ENCODE peak calls at places on chromosomes 2 and 18, in four cellular contexts. One of them, this sample, is unnamed.

GRCh38 chr2:42252464-42252863 is 83.3 kb downstream of the EML4 start:
- DNase-seq in HepG2: no peak
- DNase-seq in K562: no peak
- DNase-seq in GM12878: no peak
- DNase-seq in this sample: no peak

GRCh38 chr2:152426801-152427200 is 91.8 kb downstream of the FMNL2 start:
- DNase-seq in HepG2: no peak
- DNase-seq in K562: no peak
- DNase-seq in GM12878: no peak
- DNase-seq in this sample: no peak

GRCh38 chr2:222399038-222399783 is 25.1 kb upstream of the SGPP2 start:
- DNase-seq in HepG2: no peak
- DNase-seq in K562: no peak
- DNase-seq in GM12878: no peak
- DNase-seq in this sample: no peak

GRCh38 chr18:63366270-63366990 is 576 bp downstream of the KDSR start:
- DNase-seq in HepG2: peak; percentile 64
- DNase-seq in K562: peak; percentile 55
- DNase-seq in GM12878: no peak
- DNase-seq in this sample: peak; percentile 57

GRCh38 chr18:3861495-3861894 is 411.5 kb downstream of the TGIF1 start:
- DNase-seq in HepG2: no peak
- DNase-seq in K562: no peak
- DNase-seq in GM12878: no peak
- DNase-seq in this sample: no peak

GRCh38 chr18:32257073-32257780 is 67.4 kb downstream of the MEP1B start:
- DNase-seq in HepG2: no peak
- DNase-seq in K562: no peak
- DNase-seq in GM12878: no peak
- DNase-seq in this sample: no peak

GRCh38 chr2:240987588-240987987 is 10.8 kb upstream of the SNED1 start:
- DNase-seq in HepG2: no peak
- DNase-seq in K562: no peak
- DNase-seq in GM12878: no peak
- DNase-seq in this sample: peak; percentile 5

GRCh38 chr2:214410918-214411554 is at the start of gene VWC2L:
- DNase-seq in HepG2: peak; percentile 58
- DNase-seq in K562: peak; percentile 34
- DNase-seq in GM12878: no peak
- DNase-seq in this sample: peak; percentile 91

GRCh38 chr18:23136326-23137092 is 1.2 kb downstream of the CABLES1 start:
- DNase-seq in HepG2: no peak
- DNase-seq in K562: no peak
- DNase-seq in GM12878: no peak
- DNase-seq in this sample: peak; percentile 34

GRCh38 chr2:196315388-196316049 is 144.1 kb upstream of the STK17B start:
- DNase-seq in HepG2: no peak
- DNase-seq in K562: no peak
- DNase-seq in GM12878: no peak
- DNase-seq in this sample: no peak

GRCh38 chr2:25293958-25294513 is 47.7 kb downstream of the DNMT3A start:
- DNase-seq in HepG2: no peak
- DNase-seq in K562: no peak
- DNase-seq in GM12878: no peak
- DNase-seq in this sample: no peak

GRCh38 chr2:239006886-239007285 is 159.0 kb downstream of the TWIST2 start:
- DNase-seq in HepG2: no peak
- DNase-seq in K562: no peak
- DNase-seq in GM12878: no peak
- DNase-seq in this sample: no peak

GRCh38 chr2:29130295-29130694 is 15.1 kb downstream of the CLIP4 start:
- DNase-seq in HepG2: peak; percentile 35
- DNase-seq in K562: peak; percentile 65
- DNase-seq in GM12878: no peak
- DNase-seq in this sample: no peak

GRCh38 chr2:127651987-127652550 is 6.1 kb downstream of the GPR17 start:
- DNase-seq in HepG2: no peak
- DNase-seq in K562: no peak
- DNase-seq in GM12878: no peak
- DNase-seq in this sample: no peak

GRCh38 chr18:2338601-2339000 is 232.7 kb downstream of the METTL4 start:
- DNase-seq in HepG2: no peak
- DNase-seq in K562: no peak
- DNase-seq in GM12878: no peak
- DNase-seq in this sample: no peak

GRCh38 chr2:67985586-67985985 is 77.2 kb downstream of the C1D start:
- DNase-seq in HepG2: no peak
- DNase-seq in K562: no peak
- DNase-seq in GM12878: no peak
- DNase-seq in this sample: no peak

GRCh38 chr18:903703-904102 is 968 bp upstream of the ADCYAP1 start:
- DNase-seq in HepG2: no peak
- DNase-seq in K562: peak; percentile 76
- DNase-seq in GM12878: no peak
- DNase-seq in this sample: peak; percentile 83

GRCh38 chr2:70938580-70938938 is 2.9 kb downstream of the ATP6V1B1 start:
- DNase-seq in HepG2: no peak
- DNase-seq in K562: no peak
- DNase-seq in GM12878: no peak
- DNase-seq in this sample: no peak

GRCh38 chr2:120017201-120017600 is 4.3 kb downstream of the EPB41L5 start:
- DNase-seq in HepG2: no peak
- DNase-seq in K562: no peak
- DNase-seq in GM12878: no peak
- DNase-seq in this sample: no peak

GRCh38 chr18:24014062-24014985 is at the start of gene TTC39C:
- DNase-seq in HepG2: no peak
- DNase-seq in K562: peak; percentile 54
- DNase-seq in GM12878: no peak
- DNase-seq in this sample: peak; percentile 55

GRCh38 chr2:218081063-218081462 is 12.0 kb downstream of the RUFY4 start:
- DNase-seq in HepG2: no peak
- DNase-seq in K562: no peak
- DNase-seq in GM12878: peak; percentile 61
- DNase-seq in this sample: no peak

GRCh38 chr2:167401309-167401708 is 513.0 kb downstream of the XIRP2 start:
- DNase-seq in HepG2: no peak
- DNase-seq in K562: no peak
- DNase-seq in GM12878: no peak
- DNase-seq in this sample: no peak

GRCh38 chr2:121405233-121405632 is 120.2 kb upstream of the TFCP2L1 start:
- DNase-seq in HepG2: no peak
- DNase-seq in K562: no peak
- DNase-seq in GM12878: no peak
- DNase-seq in this sample: no peak

GRCh38 chr2:69298261-69298660 is 88.8 kb downstream of the GFPT1 start:
- DNase-seq in HepG2: peak; percentile 37
- DNase-seq in K562: no peak
- DNase-seq in GM12878: no peak
- DNase-seq in this sample: no peak

GRCh38 chr18:53606792-53607191 is 617.7 kb downstream of the MBD2 start:
- DNase-seq in HepG2: no peak
- DNase-seq in K562: no peak
- DNase-seq in GM12878: no peak
- DNase-seq in this sample: no peak

GRCh38 chr2:102114851-102115497 is 27.6 kb upstream of the IL1R1 start:
- DNase-seq in HepG2: peak; percentile 61
- DNase-seq in K562: no peak
- DNase-seq in GM12878: no peak
- DNase-seq in this sample: no peak

GRCh38 chr2:239239607-239240479 is 161.0 kb downstream of the HDAC4 start:
- DNase-seq in HepG2: no peak
- DNase-seq in K562: no peak
- DNase-seq in GM12878: no peak
- DNase-seq in this sample: no peak

GRCh38 chr2:172216348-172216933 is 113.7 kb upstream of the DLX2 start:
- DNase-seq in HepG2: no peak
- DNase-seq in K562: no peak
- DNase-seq in GM12878: no peak
- DNase-seq in this sample: no peak

GRCh38 chr2:200790185-200790584 is 21.5 kb upstream of the BZW1 start:
- DNase-seq in HepG2: no peak
- DNase-seq in K562: no peak
- DNase-seq in GM12878: no peak
- DNase-seq in this sample: no peak

GRCh38 chr2:152097291-152098032 is 1.4 kb downstream of the CACNB4 start:
- DNase-seq in HepG2: peak; percentile 65
- DNase-seq in K562: no peak
- DNase-seq in GM12878: no peak
- DNase-seq in this sample: no peak

GRCh38 chr2:158735822-158736580 is 59.1 kb upstream of the DAPL1 start:
- DNase-seq in HepG2: peak; percentile 14
- DNase-seq in K562: no peak
- DNase-seq in GM12878: no peak
- DNase-seq in this sample: no peak

DNA sequence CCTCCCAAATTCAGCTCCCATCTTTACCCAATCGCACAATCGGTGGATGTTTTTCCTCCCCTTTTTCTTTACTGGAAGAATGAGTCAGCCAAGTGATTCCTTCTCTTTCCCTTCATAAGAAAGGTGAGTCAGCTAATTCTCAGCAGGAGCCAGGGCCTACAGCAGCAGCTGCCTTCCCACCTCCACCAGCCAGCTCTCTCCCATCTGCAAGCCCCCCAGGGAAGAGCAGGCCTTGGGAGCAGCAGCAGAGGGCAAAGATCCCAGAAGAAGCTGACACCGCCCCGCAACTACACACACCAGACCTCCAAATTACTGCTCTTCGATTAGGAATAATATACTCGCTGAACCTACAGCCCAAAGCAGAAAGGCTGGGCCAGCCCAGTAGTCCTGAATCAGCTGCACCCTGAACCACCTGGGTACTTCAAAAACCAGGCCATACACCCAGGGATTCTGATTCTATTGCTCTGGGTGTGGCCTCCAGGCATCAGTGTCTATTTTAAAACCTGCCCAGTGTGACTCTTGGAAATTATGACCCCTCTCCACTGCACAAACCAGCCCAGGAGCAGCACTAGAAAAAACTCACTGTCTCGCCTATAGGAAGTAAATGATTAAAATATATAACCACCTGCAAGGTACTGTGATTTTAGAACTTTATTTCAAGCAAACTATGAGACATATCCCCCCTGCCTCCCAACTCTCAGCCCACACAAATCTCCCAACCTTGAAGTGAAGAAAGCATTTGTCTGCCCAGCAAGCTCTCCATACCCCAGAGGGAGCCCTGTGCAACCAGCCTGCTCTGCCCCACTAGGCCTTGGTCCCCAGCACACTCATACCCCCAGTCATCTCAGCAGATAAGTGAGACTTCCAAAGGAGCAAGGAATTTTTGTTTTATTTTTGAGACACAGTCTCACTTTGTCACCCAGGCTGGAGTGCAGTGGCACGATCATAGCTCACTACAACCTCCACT is 7.3 kb downstream of the SFXN5 start:
- DNase-seq in HepG2: no peak
- DNase-seq in K562: peak; percentile 69
- DNase-seq in GM12878: no peak
- DNase-seq in this sample: peak; percentile 35
- TF ChIP-seq MAX in HepG2: no peak
- TF ChIP-seq MAX in K562: no peak
- TF ChIP-seq MAX in GM12878: no peak
- TF ChIP-seq MAX in this sample: no peak

GRCh38 chr2:72543527-72544216 is 282.2 kb downstream of the EXOC6B start:
- DNase-seq in HepG2: no peak
- DNase-seq in K562: peak; percentile 90
- DNase-seq in GM12878: no peak
- DNase-seq in this sample: no peak

GRCh38 chr2:72538486-72538885 is 287.3 kb downstream of the EXOC6B start:
- DNase-seq in HepG2: no peak
- DNase-seq in K562: no peak
- DNase-seq in GM12878: no peak
- DNase-seq in this sample: no peak

GRCh38 chr2:72533767-72534166 is 292.1 kb downstream of the EXOC6B start:
- DNase-seq in HepG2: no peak
- DNase-seq in K562: peak; percentile 60
- DNase-seq in GM12878: no peak
- DNase-seq in this sample: no peak

GRCh38 chr2:72544554-72544953 is 281.3 kb downstream of the EXOC6B start:
- DNase-seq in HepG2: no peak
- DNase-seq in K562: no peak
- DNase-seq in GM12878: no peak
- DNase-seq in this sample: no peak

DNA sequence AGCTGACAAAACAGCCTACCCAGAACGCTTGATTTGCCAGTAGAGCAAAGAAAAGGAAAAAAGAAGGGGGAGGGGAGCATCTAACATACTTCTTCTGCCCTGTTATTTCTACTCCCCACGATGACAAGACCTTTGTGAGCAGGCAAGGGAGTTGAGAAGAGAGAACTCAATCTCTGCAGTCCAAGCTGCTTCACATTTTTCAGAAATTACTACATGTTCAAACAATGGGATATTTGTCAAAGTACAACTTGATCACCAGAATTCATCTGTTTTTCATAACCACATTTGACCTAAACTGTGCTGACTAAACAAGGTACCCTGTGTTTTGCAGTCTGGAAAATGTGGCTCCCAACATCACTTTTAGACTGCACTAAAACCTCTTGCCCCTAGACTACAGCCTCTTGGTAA is 286.7 kb downstream of the EXOC6B start:
- DNase-seq in HepG2: peak; percentile 78
- DNase-seq in K562: no peak
- DNase-seq in GM12878: no peak
- DNase-seq in this sample: no peak
- TF ChIP-seq ETV6 in HepG2: no peak
- TF ChIP-seq ETV6 in K562: no peak
- TF ChIP-seq ETV6 in GM12878: no peak
- TF ChIP-seq ETV6 in this sample: no peak

DNA sequence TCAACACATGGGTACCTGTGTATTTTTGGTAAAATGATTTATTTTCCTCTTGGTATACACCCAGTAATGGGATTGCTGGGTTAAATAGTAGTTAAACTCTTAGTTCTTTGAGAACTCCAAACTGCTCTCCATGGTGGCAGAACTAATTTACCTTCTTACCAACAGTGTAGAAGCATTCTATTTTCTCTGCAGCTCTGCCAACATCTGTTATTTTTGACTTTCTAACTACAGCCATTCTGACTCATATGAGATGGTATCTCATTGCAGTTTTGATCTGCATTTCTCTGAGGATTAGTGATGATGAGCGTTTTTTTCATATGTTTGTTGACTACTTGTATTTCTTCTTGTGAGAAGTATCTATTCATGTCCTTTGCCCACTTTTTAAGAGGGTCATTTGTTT is 180.6 kb downstream of the FSIP2 start:
- DNase-seq in HepG2: no peak
- DNase-seq in K562: no peak
- DNase-seq in GM12878: no peak
- DNase-seq in this sample: no peak
- TF ChIP-seq MAX in HepG2: no peak
- TF ChIP-seq MAX in K562: no peak
- TF ChIP-seq MAX in GM12878: no peak
- TF ChIP-seq MAX in this sample: no peak

DNA sequence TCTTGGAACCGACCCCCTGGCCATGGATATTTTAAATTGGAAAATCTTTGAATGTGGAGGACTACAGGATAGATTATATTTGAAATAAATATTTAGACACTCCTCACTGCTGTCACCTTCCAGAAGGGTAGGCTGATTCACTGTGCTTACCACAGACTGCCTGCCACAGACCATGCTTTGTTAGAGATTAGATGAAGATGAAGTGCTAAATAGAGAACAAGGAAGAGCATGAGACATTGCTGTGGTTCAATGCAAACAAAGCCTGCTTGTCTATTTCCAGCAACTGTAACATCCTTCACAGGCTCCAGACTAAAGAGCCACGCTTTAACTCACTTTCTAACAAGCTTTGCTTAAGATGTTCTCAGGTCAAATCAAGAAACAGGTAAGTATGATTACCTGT is 81.0 kb upstream of the TMEM17 start:
- DNase-seq in HepG2: no peak
- DNase-seq in K562: no peak
- DNase-seq in GM12878: peak; percentile 32
- DNase-seq in this sample: no peak
- TF ChIP-seq ETV6 in HepG2: no peak
- TF ChIP-seq ETV6 in K562: no peak
- TF ChIP-seq ETV6 in GM12878: no peak
- TF ChIP-seq ETV6 in this sample: no peak

This sample was measured in WTC11.